ENCODE peak calls at places on chromosome 13, in five cellular contexts. One of them, this sample, is unnamed.

GRCh38 chr13:109281823-109282239 is 504.6 kb downstream of the IRS2 start:
- DNase-seq in right atrium auricular region: no peak
- DNase-seq in GM04504: no peak
- DNase-seq in heart right ventricle: no peak
- DNase-seq in GM03348: peak; percentile 21
- DNase-seq in this sample: no peak

GRCh38 chr13:91155512-91156114 is 191.9 kb upstream of the MIR17HG start:
- DNase-seq in right atrium auricular region: no peak
- DNase-seq in GM04504: no peak
- DNase-seq in heart right ventricle: no peak
- DNase-seq in GM03348: no peak
- DNase-seq in this sample: no peak

GRCh38 chr13:54614729-54615128 is 1586.1 kb downstream of the OLFM4 start:
- DNase-seq in right atrium auricular region: no peak
- DNase-seq in GM04504: no peak
- DNase-seq in heart right ventricle: no peak
- DNase-seq in GM03348: no peak
- DNase-seq in this sample: no peak

GRCh38 chr13:48493851-48494250 is 39.0 kb downstream of the RCBTB2 start:
- DNase-seq in right atrium auricular region: no peak
- DNase-seq in GM04504: no peak
- DNase-seq in heart right ventricle: no peak
- DNase-seq in GM03348: no peak
- DNase-seq in this sample: no peak

GRCh38 chr13:30033681-30034447 is 183.4 kb upstream of the UBL3 start:
- DNase-seq in right atrium auricular region: no peak
- DNase-seq in GM04504: peak; percentile 86
- DNase-seq in heart right ventricle: no peak
- DNase-seq in GM03348: peak; percentile 89
- DNase-seq in this sample: no peak

GRCh38 chr13:80297094-80297493 is 43.8 kb downstream of the SPRY2 start:
- DNase-seq in right atrium auricular region: no peak
- DNase-seq in GM04504: no peak
- DNase-seq in heart right ventricle: no peak
- DNase-seq in GM03348: no peak
- DNase-seq in this sample: no peak

GRCh38 chr13:30052127-30052526 is 201.7 kb upstream of the UBL3 start:
- DNase-seq in right atrium auricular region: no peak
- DNase-seq in GM04504: no peak
- DNase-seq in heart right ventricle: no peak
- DNase-seq in GM03348: no peak
- DNase-seq in this sample: no peak

GRCh38 chr13:98300956-98301641 is 124.0 kb upstream of the RNF113B start:
- DNase-seq in right atrium auricular region: no peak
- DNase-seq in GM04504: no peak
- DNase-seq in heart right ventricle: no peak
- DNase-seq in GM03348: peak; percentile 36
- DNase-seq in this sample: no peak

GRCh38 chr13:41130356-41130755 is 2.2 kb downstream of the KBTBD6 start:
- DNase-seq in right atrium auricular region: no peak
- DNase-seq in GM04504: no peak
- DNase-seq in heart right ventricle: no peak
- DNase-seq in GM03348: no peak
- DNase-seq in this sample: no peak

GRCh38 chr13:43494206-43494605 is 292.6 kb downstream of the ENOX1 start:
- DNase-seq in right atrium auricular region: no peak
- DNase-seq in GM04504: no peak
- DNase-seq in heart right ventricle: no peak
- DNase-seq in GM03348: no peak
- DNase-seq in this sample: no peak

GRCh38 chr13:87355451-87355850 is 315.7 kb upstream of the SLITRK5 start:
- DNase-seq in right atrium auricular region: no peak
- DNase-seq in GM04504: no peak
- DNase-seq in heart right ventricle: no peak
- DNase-seq in GM03348: no peak
- DNase-seq in this sample: no peak

GRCh38 chr13:113802090-113802531 is 43.1 kb downstream of the TMEM255B start:
- DNase-seq in right atrium auricular region: no peak
- DNase-seq in GM04504: peak; percentile 57
- DNase-seq in heart right ventricle: peak; percentile 46
- DNase-seq in GM03348: peak; percentile 92
- DNase-seq in this sample: peak; percentile 61

GRCh38 chr13:110280996-110281688 is 25.8 kb downstream of the COL4A1 start:
- DNase-seq in right atrium auricular region: peak; percentile 75
- DNase-seq in GM04504: no peak
- DNase-seq in heart right ventricle: no peak
- DNase-seq in GM03348: no peak
- DNase-seq in this sample: peak; percentile 62

GRCh38 chr13:43433691-43434121 is 353.1 kb downstream of the ENOX1 start:
- DNase-seq in right atrium auricular region: no peak
- DNase-seq in GM04504: no peak
- DNase-seq in heart right ventricle: no peak
- DNase-seq in GM03348: peak; percentile 3
- DNase-seq in this sample: no peak

GRCh38 chr13:22726721-22727120 is 454.1 kb upstream of the SGCG start:
- DNase-seq in right atrium auricular region: no peak
- DNase-seq in GM04504: no peak
- DNase-seq in heart right ventricle: no peak
- DNase-seq in GM03348: no peak
- DNase-seq in this sample: no peak

GRCh38 chr13:19658831-19659230 is 25.4 kb downstream of the MPHOSPH8 start:
- DNase-seq in right atrium auricular region: no peak
- DNase-seq in GM04504: no peak
- DNase-seq in heart right ventricle: no peak
- DNase-seq in GM03348: no peak
- DNase-seq in this sample: no peak

GRCh38 chr13:35500071-35500595 is 23.6 kb upstream of the MAB21L1 start:
- DNase-seq in right atrium auricular region: no peak
- DNase-seq in GM04504: no peak
- DNase-seq in heart right ventricle: no peak
- DNase-seq in GM03348: no peak
- DNase-seq in this sample: no peak

GRCh38 chr13:109815651-109816050 is 29.3 kb upstream of the IRS2 start:
- DNase-seq in right atrium auricular region: no peak
- DNase-seq in GM04504: no peak
- DNase-seq in heart right ventricle: no peak
- DNase-seq in GM03348: no peak
- DNase-seq in this sample: no peak

GRCh38 chr13:74115138-74115537 is 19.1 kb downstream of the KLF12 start:
- DNase-seq in right atrium auricular region: no peak
- DNase-seq in GM04504: no peak
- DNase-seq in heart right ventricle: no peak
- DNase-seq in GM03348: peak; percentile 55
- DNase-seq in this sample: no peak

GRCh38 chr13:46265292-46265691 is 53.6 kb downstream of the LRRC63 start:
- DNase-seq in right atrium auricular region: no peak
- DNase-seq in GM04504: no peak
- DNase-seq in heart right ventricle: no peak
- DNase-seq in GM03348: no peak
- DNase-seq in this sample: no peak

GRCh38 chr13:41934120-41934519 is 26.8 kb downstream of the VWA8 start:
- DNase-seq in right atrium auricular region: no peak
- DNase-seq in GM04504: no peak
- DNase-seq in heart right ventricle: no peak
- DNase-seq in GM03348: no peak
- DNase-seq in this sample: no peak

GRCh38 chr13:109816112-109816978 is 30.0 kb upstream of the IRS2 start:
- DNase-seq in right atrium auricular region: no peak
- DNase-seq in GM04504: no peak
- DNase-seq in heart right ventricle: no peak
- DNase-seq in GM03348: no peak
- DNase-seq in this sample: no peak

GRCh38 chr13:36665630-36666029 is 8.2 kb upstream of the SERTM1 start:
- DNase-seq in right atrium auricular region: no peak
- DNase-seq in GM04504: no peak
- DNase-seq in heart right ventricle: no peak
- DNase-seq in GM03348: no peak
- DNase-seq in this sample: no peak

GRCh38 chr13:20160346-20161274 is at the start of gene GJA3:
- DNase-seq in right atrium auricular region: peak; percentile 57
- DNase-seq in GM04504: no peak
- DNase-seq in heart right ventricle: peak; percentile 66
- DNase-seq in GM03348: peak; percentile 56
- DNase-seq in this sample: peak; percentile 64

GRCh38 chr13:38954291-38954690 is 36.3 kb downstream of the STOML3 start:
- DNase-seq in right atrium auricular region: no peak
- DNase-seq in GM04504: no peak
- DNase-seq in heart right ventricle: no peak
- DNase-seq in GM03348: no peak
- DNase-seq in this sample: no peak

GRCh38 chr13:113272791-113273190 is 24.2 kb upstream of the LAMP1 start:
- DNase-seq in right atrium auricular region: no peak
- DNase-seq in GM04504: no peak
- DNase-seq in heart right ventricle: no peak
- DNase-seq in GM03348: no peak
- DNase-seq in this sample: no peak

GRCh38 chr13:98401936-98402335 is 175.0 kb downstream of the STK24 start:
- DNase-seq in right atrium auricular region: no peak
- DNase-seq in GM04504: no peak
- DNase-seq in heart right ventricle: no peak
- DNase-seq in GM03348: no peak
- DNase-seq in this sample: no peak

GRCh38 chr13:113959198-113959597 is 14.7 kb downstream of the C13orf46 start:
- DNase-seq in right atrium auricular region: no peak
- DNase-seq in GM04504: no peak
- DNase-seq in heart right ventricle: no peak
- DNase-seq in GM03348: no peak
- DNase-seq in this sample: no peak

GRCh38 chr13:66556306-66556705 is 673.8 kb downstream of the PCDH9 start:
- DNase-seq in right atrium auricular region: no peak
- DNase-seq in GM04504: no peak
- DNase-seq in heart right ventricle: no peak
- DNase-seq in GM03348: peak; percentile 21
- DNase-seq in this sample: no peak

GRCh38 chr13:66835040-66835628 is 395.0 kb downstream of the PCDH9 start:
- DNase-seq in right atrium auricular region: peak; percentile 85
- DNase-seq in GM04504: no peak
- DNase-seq in heart right ventricle: peak; percentile 77
- DNase-seq in GM03348: no peak
- DNase-seq in this sample: peak; percentile 84

GRCh38 chr13:29704648-29705047 is 109.2 kb upstream of the SLC7A1 start:
- DNase-seq in right atrium auricular region: no peak
- DNase-seq in GM04504: no peak
- DNase-seq in heart right ventricle: peak; percentile 25
- DNase-seq in GM03348: peak; percentile 36
- DNase-seq in this sample: peak; percentile 23

GRCh38 chr13:48123827-48124226 is 28.9 kb upstream of the MED4 start:
- DNase-seq in right atrium auricular region: no peak
- DNase-seq in GM04504: no peak
- DNase-seq in heart right ventricle: no peak
- DNase-seq in GM03348: no peak
- DNase-seq in this sample: no peak

GRCh38 chr13:44726214-44726613 is 150.1 kb upstream of the TSC22D1 start:
- DNase-seq in right atrium auricular region: no peak
- DNase-seq in GM04504: peak; percentile 94
- DNase-seq in heart right ventricle: no peak
- DNase-seq in GM03348: peak; percentile 89
- DNase-seq in this sample: no peak

GRCh38 chr13:36421447-36421846 is 10.8 kb upstream of the CCNA1 start:
- DNase-seq in right atrium auricular region: no peak
- DNase-seq in GM04504: no peak
- DNase-seq in heart right ventricle: no peak
- DNase-seq in GM03348: no peak
- DNase-seq in this sample: no peak

GRCh38 chr13:111947876-111948275 is 119.1 kb upstream of the SOX1 start:
- DNase-seq in right atrium auricular region: no peak
- DNase-seq in GM04504: no peak
- DNase-seq in heart right ventricle: no peak
- DNase-seq in GM03348: no peak
- DNase-seq in this sample: no peak

GRCh38 chr13:39040206-39040605 is 1.9 kb downstream of the NHLRC3 start:
- DNase-seq in right atrium auricular region: no peak
- DNase-seq in GM04504: no peak
- DNase-seq in heart right ventricle: no peak
- DNase-seq in GM03348: peak; percentile 9
- DNase-seq in this sample: no peak

GRCh38 chr13:113001251-113002140 is 32.5 kb downstream of the MCF2L start:
- DNase-seq in right atrium auricular region: no peak
- DNase-seq in GM04504: no peak
- DNase-seq in heart right ventricle: no peak
- DNase-seq in GM03348: no peak
- DNase-seq in this sample: no peak

GRCh38 chr13:48500652-48501197 is 32.2 kb downstream of the RCBTB2 start:
- DNase-seq in right atrium auricular region: no peak
- DNase-seq in GM04504: peak; percentile 74
- DNase-seq in heart right ventricle: no peak
- DNase-seq in GM03348: peak; percentile 85
- DNase-seq in this sample: no peak

GRCh38 chr13:79533781-79534400 is 52.9 kb downstream of the NDFIP2 start:
- DNase-seq in right atrium auricular region: no peak
- DNase-seq in GM04504: no peak
- DNase-seq in heart right ventricle: no peak
- DNase-seq in GM03348: peak; percentile 18
- DNase-seq in this sample: no peak

This sample was measured in left ventricle myocardium inferior.